ENCODE peak calls at places on chromosome 14, in eight cellular contexts. D, Q, T, F, U, K, W and N are unnamed samples.

GRCh38 chr14:51448831-51449665 is 202.7 kb upstream of the FRMD6 start:
- DNase-seq in D (no peak), Q (no peak), T (peak), F (no peak), U (no peak), K (no peak), W (no peak), N (no peak)

GRCh38 chr14:61428261-61428660 is 106.9 kb downstream of the PRKCH start:
- DNase-seq in D (no peak), Q (no peak), T (no peak), F (no peak), U (no peak), K (no peak), W (no peak), N (no peak)

GRCh38 chr14:34243401-34243800 is 218.6 kb downstream of the SPTSSA start:
- DNase-seq in D (no peak), Q (no peak), T (no peak), F (no peak), U (no peak), K (no peak), W (no peak), N (no peak)

GRCh38 chr14:35155962-35156361 is 33.6 kb downstream of the PRORP start:
- DNase-seq in D (no peak), Q (no peak), T (no peak), F (no peak), U (no peak), K (no peak), W (no peak), N (no peak)

GRCh38 chr14:55129086-55129427 is at the start of gene LGALS3:
- DNase-seq in D (no peak), Q (peak), T (peak), F (peak), U (peak), K (peak), W (no peak), N (peak)

GRCh38 chr14:104968153-104968527 is 10.0 kb downstream of the AHNAK2 start:
- DNase-seq in D (peak), Q (peak), T (peak), F (peak), U (peak), K (peak), W (no peak), N (peak)

GRCh38 chr14:42200951-42201350 is 594.3 kb downstream of the LRFN5 start:
- DNase-seq in D (no peak), Q (no peak), T (no peak), F (no peak), U (no peak), K (no peak), W (no peak), N (no peak)

GRCh38 chr14:73240816-73241480 is 3.6 kb downstream of the PAPLN start:
- DNase-seq in D (no peak), Q (no peak), T (no peak), F (peak), U (peak), K (no peak), W (no peak), N (no peak)

GRCh38 chr14:71320734-71321555 is 413.7 kb downstream of the PCNX1 start:
- DNase-seq in D (peak), Q (peak), T (peak), F (peak), U (peak), K (peak), W (no peak), N (peak)

GRCh38 chr14:23445773-23446172 is 10.3 kb upstream of the MYH7 start:
- DNase-seq in D (no peak), Q (no peak), T (no peak), F (no peak), U (no peak), K (no peak), W (no peak), N (no peak)

GRCh38 chr14:103803661-103804060 is 43.7 kb downstream of the PPP1R13B start:
- DNase-seq in D (no peak), Q (no peak), T (no peak), F (no peak), U (no peak), K (no peak), W (no peak), N (no peak)

GRCh38 chr14:77961853-77962580 is 162.1 kb downstream of the ADCK1 start:
- DNase-seq in D (no peak), Q (no peak), T (no peak), F (no peak), U (no peak), K (no peak), W (no peak), N (no peak)

GRCh38 chr14:56004807-56005579 is 113.2 kb upstream of the PELI2 start:
- DNase-seq in D (no peak), Q (no peak), T (no peak), F (peak), U (peak), K (no peak), W (no peak), N (peak)

GRCh38 chr14:73878436-73878835 is 8.2 kb upstream of the ZNF410 start:
- DNase-seq in D (no peak), Q (no peak), T (no peak), F (no peak), U (no peak), K (no peak), W (no peak), N (no peak)

GRCh38 chr14:57486767-57487379 is 6.8 kb downstream of the CCDC198 start:
- DNase-seq in D (no peak), Q (no peak), T (no peak), F (no peak), U (no peak), K (no peak), W (peak), N (no peak)

GRCh38 chr14:81519200-81519998 is 14.3 kb downstream of the SEL1L start:
- DNase-seq in D (no peak), Q (no peak), T (no peak), F (no peak), U (no peak), K (no peak), W (no peak), N (no peak)

GRCh38 chr14:24071836-24072420 is 566 bp downstream of the CPNE6 start:
- DNase-seq in D (peak), Q (no peak), T (no peak), F (no peak), U (no peak), K (no peak), W (no peak), N (peak)

GRCh38 chr14:71692496-71692895 is 239.7 kb upstream of the RGS6 start:
- DNase-seq in D (peak), Q (no peak), T (no peak), F (no peak), U (peak), K (no peak), W (no peak), N (no peak)

GRCh38 chr14:38972511-38972910 is 130.5 kb downstream of the SEC23A start:
- DNase-seq in D (no peak), Q (no peak), T (no peak), F (no peak), U (no peak), K (no peak), W (no peak), N (no peak)

GRCh38 chr14:26204954-26205479 is 392.8 kb downstream of the NOVA1 start:
- DNase-seq in D (peak), Q (peak), T (peak), F (peak), U (no peak), K (no peak), W (no peak), N (peak)

GRCh38 chr14:93239869-93240677 is 33.0 kb downstream of the UBR7 start:
- DNase-seq in D (no peak), Q (no peak), T (no peak), F (no peak), U (no peak), K (no peak), W (peak), N (no peak)

GRCh38 chr14:21902561-21903199 is 229.1 kb upstream of the OR4E1 start:
- DNase-seq in D (no peak), Q (no peak), T (no peak), F (no peak), U (no peak), K (no peak), W (no peak), N (no peak)
- TF ChIP-seq CTCF in D (peak), Q (peak), T (no peak), F (no peak), U (no peak), K (no peak), W (no peak), N (no peak)

DNA sequence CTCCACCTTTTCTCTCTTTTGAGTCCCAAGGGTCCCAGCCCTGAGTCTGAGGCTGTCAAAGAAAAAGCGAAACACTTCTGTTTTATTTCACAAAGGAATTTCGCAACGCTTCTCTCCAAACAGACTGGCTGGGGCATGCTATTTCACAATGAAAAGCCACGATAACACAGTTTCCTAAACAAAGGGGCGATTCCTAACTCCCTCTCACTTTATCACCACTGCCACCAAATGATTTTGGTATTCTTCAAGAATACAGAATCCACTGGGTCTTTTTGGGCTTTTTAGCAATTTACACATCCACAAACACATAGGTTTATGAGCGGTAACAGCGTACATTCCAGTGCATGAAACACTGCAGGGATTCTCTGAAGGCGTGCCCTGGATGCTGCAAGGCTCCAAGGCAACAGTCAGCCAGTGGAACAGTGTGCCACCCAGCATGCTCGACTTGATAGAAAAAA is 161.2 kb downstream of the DAD1 start:
- DNase-seq in D (no peak), Q (peak), T (no peak), F (peak), U (no peak), K (no peak), W (no peak), N (peak)
- H3K4me3 ChIP-seq in D (no peak), Q (no peak), T (no peak), F (peak), U (peak), K (no peak), W (no peak), N (peak)

GRCh38 chr14:102096569-102097188 is 9.8 kb upstream of the HSP90AA1 start:
- DNase-seq in D (peak), Q (peak), T (peak), F (peak), U (peak), K (peak), W (peak), N (peak)
- H3K27ac ChIP-seq in D (peak), Q (no peak), T (no peak), F (peak), U (no peak), K (no peak), W (no peak), N (no peak)

GRCh38 chr14:69096766-69097475 is 56.0 kb downstream of the DCAF5 start:
- DNase-seq in D (no peak), Q (no peak), T (no peak), F (no peak), U (no peak), K (no peak), W (no peak), N (no peak)
- TF ChIP-seq CTCF in D (no peak), Q (no peak), T (no peak), F (no peak), U (peak), K (no peak), W (no peak), N (no peak)

DNA sequence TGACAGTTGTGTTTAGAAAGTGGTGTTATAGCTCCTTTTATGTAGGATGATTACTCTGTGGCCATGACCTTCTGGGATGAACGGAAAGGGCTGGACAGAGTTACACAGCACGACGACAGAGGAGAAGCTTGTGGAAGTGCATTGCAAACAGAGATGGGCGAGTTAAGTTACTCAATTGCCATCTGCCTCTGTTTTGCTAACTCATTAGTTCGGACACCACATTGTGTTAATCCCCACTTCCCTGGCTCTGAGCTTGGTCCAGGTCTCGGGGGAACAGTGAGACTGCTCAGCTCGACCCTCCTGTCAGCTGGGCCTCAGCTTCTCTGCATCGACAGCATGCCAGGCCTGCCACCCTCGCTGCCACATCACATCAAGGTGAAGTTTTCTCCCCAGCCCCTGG is 408.0 kb downstream of the ZFP36L1 start:
- DNase-seq in D (no peak), Q (no peak), T (no peak), F (no peak), U (no peak), K (no peak), W (no peak), N (no peak)
- H3K4me3 ChIP-seq in D (no peak), Q (no peak), T (no peak), F (no peak), U (no peak), K (no peak), W (no peak), N (no peak)

GRCh38 chr14:52536269-52536668 is 16.0 kb downstream of the TXNDC16 start:
- DNase-seq in D (no peak), Q (no peak), T (no peak), F (no peak), U (no peak), K (no peak), W (no peak), N (no peak)

GRCh38 chr14:52527052-52527451 is 25.3 kb downstream of the TXNDC16 start:
- DNase-seq in D (no peak), Q (no peak), T (no peak), F (no peak), U (no peak), K (no peak), W (no peak), N (no peak)

DNA sequence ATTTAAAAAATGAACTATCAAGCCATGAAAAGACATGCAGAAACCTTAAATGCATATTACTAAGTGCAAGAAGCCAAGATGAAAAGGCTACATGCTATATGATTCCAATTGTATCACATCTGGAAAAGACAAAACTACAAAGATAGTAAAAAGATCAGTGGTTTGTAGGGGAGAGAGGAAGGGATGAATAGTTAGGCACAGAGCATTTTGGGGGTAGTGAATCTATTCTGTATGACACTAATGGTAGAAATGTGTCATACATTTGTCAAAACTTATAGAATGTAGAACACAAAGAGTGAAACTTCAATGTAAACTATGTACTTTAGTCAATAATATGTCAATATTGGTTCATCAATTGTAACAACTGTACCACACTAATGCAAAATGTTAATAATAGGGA is 20.8 kb downstream of the TXNDC16 start:
- DNase-seq in D (no peak), Q (no peak), T (no peak), F (no peak), U (no peak), K (no peak), W (no peak), N (no peak)
- H3K27ac ChIP-seq in D (no peak), Q (no peak), T (no peak), F (no peak), U (no peak), K (no peak), W (no peak), N (no peak)

DNA sequence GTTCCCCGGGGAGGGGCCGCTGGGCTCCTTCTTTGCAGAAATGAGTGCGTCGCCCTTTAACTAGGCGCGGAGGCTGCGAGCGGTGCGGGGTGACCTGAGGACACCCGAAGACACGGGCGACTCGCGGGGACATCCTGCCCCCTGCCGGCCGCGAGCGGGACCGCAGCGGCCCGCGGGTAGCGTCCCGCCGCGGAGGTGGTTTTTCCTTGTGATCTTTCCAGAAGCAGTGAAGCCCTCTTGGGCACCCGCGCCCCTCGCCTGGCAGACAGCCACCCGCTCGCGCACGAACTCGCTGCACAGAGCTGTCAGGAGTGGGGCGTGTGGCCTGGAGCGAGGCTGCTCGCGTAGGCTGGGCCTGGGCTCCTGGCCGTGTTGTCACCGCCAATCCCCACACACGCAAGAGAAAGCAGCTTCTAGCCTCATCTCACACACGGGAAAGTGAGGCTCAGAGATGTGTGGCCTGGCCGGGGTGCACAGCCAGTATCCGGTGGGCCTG is 67.2 kb downstream of the DIO3 start:
- DNase-seq in D (peak), Q (peak), T (peak), F (peak), U (peak), K (peak), W (peak), N (peak)
- TF ChIP-seq CTCF in D (peak), Q (peak), T (peak), F (peak), U (peak), K (peak), W (peak), N (peak)

GRCh38 chr14:91367173-91368171 is 50.1 kb downstream of the CCDC88C start:
- DNase-seq in D (no peak), Q (peak), T (no peak), F (no peak), U (no peak), K (peak), W (no peak), N (peak)
- H3K4me3 ChIP-seq in D (no peak), Q (no peak), T (no peak), F (no peak), U (no peak), K (no peak), W (no peak), N (peak)